ENCODE peak calls at places on chromosomes 6 and 20, in nine cellular contexts. One of them, this sample, is unnamed.

GRCh38 chr6:9806195-9806594 is 608.7 kb downstream of the TFAP2A start:
- DNase-seq in cardiac muscle cell: no peak
- DNase-seq in uterus: no peak
- DNase-seq in MM.1S: no peak
- DNase-seq in transverse colon: no peak
- DNase-seq in endothelial cell of umbilical vein: no peak
- DNase-seq in left ventricle myocardium inferior: no peak
- DNase-seq in fibroblast of lung: no peak
- DNase-seq in effector memory CD4-positive, alpha-beta T cell: no peak
- DNase-seq in this sample: no peak

GRCh38 chr6:155171109-155171746 is 92.6 kb upstream of the CLDN20 start:
- DNase-seq in endothelial cell of umbilical vein: peak; percentile 93
- DNase-seq in transverse colon: no peak
- DNase-seq in uterus: peak; percentile 39
- DNase-seq in effector memory CD4-positive, alpha-beta T cell: peak; percentile 54
- DNase-seq in left ventricle myocardium inferior: no peak
- DNase-seq in MM.1S: no peak
- DNase-seq in cardiac muscle cell: no peak
- DNase-seq in fibroblast of lung: peak; percentile 91
- DNase-seq in this sample: peak; percentile 49

GRCh38 chr20:2729251-2729713 is 36.7 kb downstream of the EBF4 start:
- DNase-seq in left ventricle myocardium inferior: no peak
- DNase-seq in uterus: no peak
- DNase-seq in fibroblast of lung: no peak
- DNase-seq in effector memory CD4-positive, alpha-beta T cell: no peak
- DNase-seq in MM.1S: no peak
- DNase-seq in transverse colon: no peak
- DNase-seq in endothelial cell of umbilical vein: no peak
- DNase-seq in cardiac muscle cell: peak; percentile 20
- DNase-seq in this sample: no peak

GRCh38 chr6:43505718-43506117 is 4.4 kb downstream of the LRRC73 start:
- DNase-seq in MM.1S: no peak
- DNase-seq in fibroblast of lung: no peak
- DNase-seq in effector memory CD4-positive, alpha-beta T cell: no peak
- DNase-seq in left ventricle myocardium inferior: no peak
- DNase-seq in transverse colon: no peak
- DNase-seq in endothelial cell of umbilical vein: no peak
- DNase-seq in uterus: no peak
- DNase-seq in cardiac muscle cell: no peak
- DNase-seq in this sample: no peak

GRCh38 chr6:33318426-33319073 is 1.0 kb upstream of the ZBTB22 start:
- DNase-seq in endothelial cell of umbilical vein: no peak
- DNase-seq in transverse colon: no peak
- DNase-seq in cardiac muscle cell: no peak
- DNase-seq in MM.1S: no peak
- DNase-seq in fibroblast of lung: no peak
- DNase-seq in uterus: no peak
- DNase-seq in left ventricle myocardium inferior: no peak
- DNase-seq in effector memory CD4-positive, alpha-beta T cell: no peak
- DNase-seq in this sample: no peak

GRCh38 chr6:134517145-134517658 is 199.3 kb upstream of the SGK1 start:
- DNase-seq in left ventricle myocardium inferior: peak; percentile 83
- DNase-seq in uterus: peak; percentile 37
- DNase-seq in cardiac muscle cell: peak; percentile 80
- DNase-seq in fibroblast of lung: peak; percentile 89
- DNase-seq in effector memory CD4-positive, alpha-beta T cell: no peak
- DNase-seq in MM.1S: no peak
- DNase-seq in endothelial cell of umbilical vein: peak; percentile 75
- DNase-seq in transverse colon: no peak
- DNase-seq in this sample: peak; percentile 79

GRCh38 chr6:158149641-158150040 is 18.4 kb downstream of the SERAC1 start:
- DNase-seq in effector memory CD4-positive, alpha-beta T cell: no peak
- DNase-seq in left ventricle myocardium inferior: no peak
- DNase-seq in MM.1S: no peak
- DNase-seq in cardiac muscle cell: no peak
- DNase-seq in fibroblast of lung: peak; percentile 79
- DNase-seq in endothelial cell of umbilical vein: peak; percentile 24
- DNase-seq in transverse colon: no peak
- DNase-seq in uterus: no peak
- DNase-seq in this sample: no peak

GRCh38 chr6:84280030-84280429 is 52.6 kb upstream of the CEP162 start:
- DNase-seq in cardiac muscle cell: no peak
- DNase-seq in transverse colon: no peak
- DNase-seq in fibroblast of lung: no peak
- DNase-seq in left ventricle myocardium inferior: no peak
- DNase-seq in uterus: no peak
- DNase-seq in endothelial cell of umbilical vein: no peak
- DNase-seq in effector memory CD4-positive, alpha-beta T cell: no peak
- DNase-seq in MM.1S: no peak
- DNase-seq in this sample: no peak

GRCh38 chr20:46157076-46157592 is 39.0 kb downstream of the CD40 start:
- DNase-seq in endothelial cell of umbilical vein: no peak
- DNase-seq in effector memory CD4-positive, alpha-beta T cell: no peak
- DNase-seq in cardiac muscle cell: no peak
- DNase-seq in left ventricle myocardium inferior: no peak
- DNase-seq in fibroblast of lung: no peak
- DNase-seq in uterus: no peak
- DNase-seq in MM.1S: no peak
- DNase-seq in transverse colon: no peak
- DNase-seq in this sample: no peak

GRCh38 chr6:100462990-100463684 is 1.6 kb downstream of the SIM1 start:
- DNase-seq in cardiac muscle cell: no peak
- DNase-seq in MM.1S: no peak
- DNase-seq in endothelial cell of umbilical vein: peak; percentile 36
- DNase-seq in transverse colon: no peak
- DNase-seq in fibroblast of lung: no peak
- DNase-seq in effector memory CD4-positive, alpha-beta T cell: no peak
- DNase-seq in uterus: no peak
- DNase-seq in left ventricle myocardium inferior: no peak
- DNase-seq in this sample: no peak

GRCh38 chr6:43383021-43383667 is 13.7 kb upstream of the ZNF318 start:
- DNase-seq in left ventricle myocardium inferior: no peak
- DNase-seq in uterus: no peak
- DNase-seq in cardiac muscle cell: no peak
- DNase-seq in fibroblast of lung: peak; percentile 58
- DNase-seq in transverse colon: no peak
- DNase-seq in effector memory CD4-positive, alpha-beta T cell: no peak
- DNase-seq in MM.1S: no peak
- DNase-seq in endothelial cell of umbilical vein: no peak
- DNase-seq in this sample: no peak

GRCh38 chr20:49385471-49385870 is 97.0 kb downstream of the KCNB1 start:
- DNase-seq in transverse colon: no peak
- DNase-seq in endothelial cell of umbilical vein: peak; percentile 29
- DNase-seq in left ventricle myocardium inferior: no peak
- DNase-seq in cardiac muscle cell: peak; percentile 34
- DNase-seq in uterus: no peak
- DNase-seq in MM.1S: peak; percentile 36
- DNase-seq in effector memory CD4-positive, alpha-beta T cell: no peak
- DNase-seq in fibroblast of lung: peak; percentile 32
- DNase-seq in this sample: no peak

GRCh38 chr20:46651091-46651962 is at the start of gene SLC13A3:
- DNase-seq in effector memory CD4-positive, alpha-beta T cell: no peak
- DNase-seq in transverse colon: no peak
- DNase-seq in cardiac muscle cell: peak; percentile 57
- DNase-seq in fibroblast of lung: no peak
- DNase-seq in left ventricle myocardium inferior: no peak
- DNase-seq in MM.1S: no peak
- DNase-seq in uterus: no peak
- DNase-seq in endothelial cell of umbilical vein: no peak
- DNase-seq in this sample: no peak

GRCh38 chr20:49677777-49678758 is 35.6 kb downstream of the B4GALT5 start:
- DNase-seq in fibroblast of lung: no peak
- DNase-seq in left ventricle myocardium inferior: no peak
- DNase-seq in uterus: no peak
- DNase-seq in endothelial cell of umbilical vein: no peak
- DNase-seq in effector memory CD4-positive, alpha-beta T cell: no peak
- DNase-seq in transverse colon: no peak
- DNase-seq in MM.1S: no peak
- DNase-seq in cardiac muscle cell: no peak
- DNase-seq in this sample: no peak

GRCh38 chr6:35602133-35602946 is 86.4 kb downstream of the FKBP5 start:
- DNase-seq in fibroblast of lung: peak; percentile 79
- DNase-seq in left ventricle myocardium inferior: no peak
- DNase-seq in effector memory CD4-positive, alpha-beta T cell: no peak
- DNase-seq in endothelial cell of umbilical vein: peak; percentile 66
- DNase-seq in MM.1S: no peak
- DNase-seq in transverse colon: no peak
- DNase-seq in cardiac muscle cell: peak; percentile 64
- DNase-seq in uterus: no peak
- DNase-seq in this sample: no peak

GRCh38 chr20:922781-923180 is 6.6 kb upstream of the ANGPT4 start:
- DNase-seq in fibroblast of lung: no peak
- DNase-seq in uterus: no peak
- DNase-seq in effector memory CD4-positive, alpha-beta T cell: no peak
- DNase-seq in endothelial cell of umbilical vein: no peak
- DNase-seq in cardiac muscle cell: no peak
- DNase-seq in transverse colon: no peak
- DNase-seq in left ventricle myocardium inferior: no peak
- DNase-seq in MM.1S: no peak
- DNase-seq in this sample: no peak

GRCh38 chr6:139014945-139015344 is 13.6 kb upstream of the ABRACL start:
- DNase-seq in uterus: no peak
- DNase-seq in transverse colon: no peak
- DNase-seq in cardiac muscle cell: no peak
- DNase-seq in endothelial cell of umbilical vein: no peak
- DNase-seq in effector memory CD4-positive, alpha-beta T cell: no peak
- DNase-seq in fibroblast of lung: no peak
- DNase-seq in MM.1S: no peak
- DNase-seq in left ventricle myocardium inferior: peak; percentile 25
- DNase-seq in this sample: no peak

GRCh38 chr20:58583141-58583540 is 67.9 kb upstream of the APCDD1L start:
- DNase-seq in uterus: no peak
- DNase-seq in left ventricle myocardium inferior: no peak
- DNase-seq in cardiac muscle cell: no peak
- DNase-seq in effector memory CD4-positive, alpha-beta T cell: no peak
- DNase-seq in MM.1S: no peak
- DNase-seq in fibroblast of lung: no peak
- DNase-seq in transverse colon: no peak
- DNase-seq in endothelial cell of umbilical vein: no peak
- DNase-seq in this sample: no peak

GRCh38 chr6:156798091-156798735 is 21.0 kb downstream of the ARID1B start:
- DNase-seq in MM.1S: no peak
- DNase-seq in left ventricle myocardium inferior: no peak
- DNase-seq in effector memory CD4-positive, alpha-beta T cell: no peak
- DNase-seq in fibroblast of lung: no peak
- DNase-seq in endothelial cell of umbilical vein: no peak
- DNase-seq in uterus: no peak
- DNase-seq in transverse colon: no peak
- DNase-seq in cardiac muscle cell: no peak
- DNase-seq in this sample: no peak
- H3K4me1 ChIP-seq in MM.1S: no peaks in the 10 kb centered on the region
- H3K4me1 ChIP-seq in left ventricle myocardium inferior: peaks cover 91% of the 10 kb centered on the region
- H3K4me1 ChIP-seq in effector memory CD4-positive, alpha-beta T cell: peaks cover 29% of the 10 kb centered on the region
- H3K4me1 ChIP-seq in fibroblast of lung: no peaks in the 10 kb centered on the region
- H3K4me1 ChIP-seq in endothelial cell of umbilical vein: no peaks in the 10 kb centered on the region
- H3K4me1 ChIP-seq in uterus: no peaks in the 10 kb centered on the region
- H3K4me1 ChIP-seq in transverse colon: peaks cover 36% of the 10 kb centered on the region
- H3K4me1 ChIP-seq in cardiac muscle cell: peaks cover 19% of the 10 kb centered on the region
- H3K4me1 ChIP-seq in this sample: peaks cover 25% of the 10 kb centered on the region

GRCh38 chr6:41705329-41705995 is 29.9 kb downstream of the TFEB start:
- DNase-seq in MM.1S: no peak
- DNase-seq in effector memory CD4-positive, alpha-beta T cell: no peak
- DNase-seq in left ventricle myocardium inferior: no peak
- DNase-seq in uterus: no peak
- DNase-seq in transverse colon: no peak
- DNase-seq in endothelial cell of umbilical vein: no peak
- DNase-seq in cardiac muscle cell: no peak
- DNase-seq in fibroblast of lung: no peak
- DNase-seq in this sample: peak; percentile 91
- H3K4me1 ChIP-seq in MM.1S: peaks cover 12% of the 10 kb centered on the region
- H3K4me1 ChIP-seq in effector memory CD4-positive, alpha-beta T cell: peaks cover 27% of the 10 kb centered on the region
- H3K4me1 ChIP-seq in left ventricle myocardium inferior: peaks cover 100% of the 10 kb centered on the region
- H3K4me1 ChIP-seq in uterus: no peaks in the 10 kb centered on the region
- H3K4me1 ChIP-seq in transverse colon: peaks cover 46% of the 10 kb centered on the region
- H3K4me1 ChIP-seq in endothelial cell of umbilical vein: no peaks in the 10 kb centered on the region
- H3K4me1 ChIP-seq in cardiac muscle cell: peaks cover 19% of the 10 kb centered on the region
- H3K4me1 ChIP-seq in fibroblast of lung: peaks cover 8% of the 10 kb centered on the region
- H3K4me1 ChIP-seq in this sample: peaks cover 10% of the 10 kb centered on the region

DNA sequence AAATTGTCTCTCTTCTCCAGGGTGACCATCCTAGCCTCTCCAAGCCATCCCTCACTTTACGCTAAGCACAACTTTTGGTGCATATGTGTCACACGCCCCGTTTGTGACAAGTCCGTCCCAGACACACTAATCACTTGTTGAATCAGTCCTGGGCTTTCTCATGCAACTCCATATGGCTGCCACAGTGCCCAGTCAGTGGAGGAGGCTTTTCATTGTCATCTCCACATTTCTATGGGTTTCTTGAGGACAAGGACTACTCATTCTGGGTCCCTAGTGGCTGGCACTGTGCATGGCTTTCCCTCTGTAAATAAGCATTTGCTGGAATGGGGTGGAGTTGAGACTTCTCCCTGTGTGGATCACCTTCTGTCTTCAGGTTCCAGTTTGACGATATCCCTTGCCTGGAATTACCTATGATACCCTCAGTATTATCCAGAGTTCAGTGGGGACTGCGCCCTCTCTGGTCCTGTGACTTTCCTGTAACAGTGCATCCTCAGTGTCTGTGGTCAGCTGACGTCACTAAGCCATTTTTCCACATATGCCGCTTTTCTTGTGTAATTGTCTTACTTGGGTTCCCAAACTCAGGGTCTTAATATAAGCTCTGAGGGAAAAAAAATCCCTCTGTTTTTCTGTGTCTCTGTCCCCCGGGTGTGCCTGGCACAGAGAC is 59.8 kb upstream of the MYL9 start:
- DNase-seq in fibroblast of lung: no peak
- DNase-seq in endothelial cell of umbilical vein: no peak
- DNase-seq in effector memory CD4-positive, alpha-beta T cell: no peak
- DNase-seq in left ventricle myocardium inferior: no peak
- DNase-seq in transverse colon: no peak
- DNase-seq in uterus: no peak
- DNase-seq in cardiac muscle cell: no peak
- DNase-seq in MM.1S: no peak
- DNase-seq in this sample: no peak
- H3K4me1 ChIP-seq in fibroblast of lung: peaks cover 21% of the 10 kb centered on the region
- H3K4me1 ChIP-seq in endothelial cell of umbilical vein: peaks cover 16% of the 10 kb centered on the region
- H3K4me1 ChIP-seq in effector memory CD4-positive, alpha-beta T cell: no peaks in the 10 kb centered on the region
- H3K4me1 ChIP-seq in left ventricle myocardium inferior: peaks cover 98% of the 10 kb centered on the region
- H3K4me1 ChIP-seq in transverse colon: peaks cover 41% of the 10 kb centered on the region
- H3K4me1 ChIP-seq in uterus: peaks cover 11% of the 10 kb centered on the region
- H3K4me1 ChIP-seq in cardiac muscle cell: peaks cover 23% of the 10 kb centered on the region
- H3K4me1 ChIP-seq in MM.1S: no peaks in the 10 kb centered on the region
- H3K4me1 ChIP-seq in this sample: peaks cover 88% of the 10 kb centered on the region

DNA sequence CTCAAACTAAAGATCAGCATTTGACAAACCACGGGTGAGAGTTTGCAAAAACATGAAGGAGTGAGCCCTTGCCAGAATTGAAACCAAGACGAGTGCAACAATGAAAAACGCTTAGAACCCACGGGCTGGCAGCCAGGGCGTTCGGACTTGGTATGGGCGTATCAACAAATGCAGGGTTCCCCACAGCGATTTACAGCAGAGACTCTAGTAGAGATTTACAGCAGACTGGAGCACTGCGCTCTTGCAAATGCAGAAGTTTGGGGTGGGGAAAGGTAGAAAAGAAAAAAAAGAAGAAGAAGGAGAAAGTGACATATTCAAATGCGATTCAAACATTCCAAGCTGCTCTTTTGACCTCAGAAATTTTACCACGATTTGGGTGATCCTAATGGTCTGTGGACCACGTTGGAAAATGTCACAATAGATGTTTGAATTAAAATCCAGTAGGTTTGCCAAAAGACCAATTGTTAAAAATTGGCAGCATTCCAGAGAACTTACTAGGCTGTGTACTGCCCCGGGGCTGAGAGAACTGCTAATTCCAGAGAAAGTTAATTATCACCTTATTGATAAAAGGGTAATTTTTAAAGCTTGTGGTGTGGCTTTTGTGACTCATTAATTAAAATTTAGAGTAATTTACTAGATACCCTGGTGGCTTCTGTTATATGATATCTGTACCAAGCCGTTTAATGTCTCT is 3.4 kb downstream of the SCML4 start:
- DNase-seq in transverse colon: no peak
- DNase-seq in cardiac muscle cell: no peak
- DNase-seq in left ventricle myocardium inferior: no peak
- DNase-seq in fibroblast of lung: peak; percentile 19
- DNase-seq in endothelial cell of umbilical vein: peak; percentile 24
- DNase-seq in uterus: no peak
- DNase-seq in MM.1S: no peak
- DNase-seq in effector memory CD4-positive, alpha-beta T cell: no peak
- DNase-seq in this sample: no peak
- H3K4me1 ChIP-seq in transverse colon: peaks cover 10% of the 10 kb centered on the region
- H3K4me1 ChIP-seq in cardiac muscle cell: peaks cover 21% of the 10 kb centered on the region
- H3K4me1 ChIP-seq in left ventricle myocardium inferior: peaks cover 14% of the 10 kb centered on the region
- H3K4me1 ChIP-seq in fibroblast of lung: no peaks in the 10 kb centered on the region
- H3K4me1 ChIP-seq in endothelial cell of umbilical vein: no peaks in the 10 kb centered on the region
- H3K4me1 ChIP-seq in uterus: no peaks in the 10 kb centered on the region
- H3K4me1 ChIP-seq in MM.1S: peaks cover 10% of the 10 kb centered on the region
- H3K4me1 ChIP-seq in effector memory CD4-positive, alpha-beta T cell: peaks cover 48% of the 10 kb centered on the region
- H3K4me1 ChIP-seq in this sample: peaks cover 11% of the 10 kb centered on the region